ENCODE peak calls at places on chromosomes 3 and 15, in ten cellular contexts. C is kidney epithelial cell, J is heart right ventricle, I is mammary epithelial cell, K is bronchial epithelial cell, Q is lower lobe of right lung, R is body of pancreas, G is GM12865, S is pancreas, T is WERI-Rb-1. H is an unnamed sample.

GRCh38 chr3:189727898-189728297 is 96.7 kb downstream of the TP63 start:
- DNase-seq in C (no peak), J (no peak), S (no peak), K (peak; percentile 65), G (no peak), I (no peak), R (no peak), T (no peak), Q (no peak), H (no peak)

GRCh38 chr15:73990250-73991005 is 1.7 kb downstream of the STOML1 start:
- DNase-seq in S (no peak), K (no peak), I (no peak), T (no peak), R (no peak), G (no peak), J (no peak), C (no peak), Q (no peak), H (no peak)

GRCh38 chr3:54294214-54294613 is 171.9 kb downstream of the CACNA2D3 start:
- DNase-seq in K (no peak), T (no peak), Q (no peak), G (no peak), J (no peak), R (no peak), S (no peak), I (no peak), C (no peak), H (no peak)

GRCh38 chr3:108489776-108490175 is 20.6 kb downstream of the MYH15 start:
- DNase-seq in I (peak; percentile 34), C (no peak), R (peak; percentile 19), T (peak; percentile 35), G (peak; percentile 64), S (no peak), K (peak; percentile 56), Q (no peak), J (peak; percentile 15), H (no peak)

GRCh38 chr15:69824075-69824876 is 273.4 kb downstream of the TLE3 start:
- DNase-seq in G (no peak), J (no peak), R (no peak), S (no peak), K (no peak), C (no peak), Q (no peak), I (no peak), T (no peak), H (no peak)

GRCh38 chr3:53804697-53805462 is 41.3 kb downstream of the CHDH start:
- DNase-seq in K (peak; percentile 66), J (no peak), C (peak; percentile 55), G (peak; percentile 36), I (peak; percentile 72), Q (no peak), T (no peak), R (no peak), S (no peak), H (peak; percentile 59)

GRCh38 chr3:158808697-158809096 is 6.8 kb downstream of the MFSD1 start:
- DNase-seq in R (no peak), I (peak; percentile 89), T (no peak), C (peak; percentile 93), J (no peak), G (no peak), S (no peak), Q (no peak), K (peak; percentile 86), H (peak; percentile 36)

GRCh38 chr15:39102431-39102830 is 478.4 kb upstream of the THBS1 start:
- DNase-seq in I (no peak), Q (no peak), T (no peak), C (no peak), S (no peak), G (no peak), K (no peak), J (no peak), R (no peak), H (no peak)

GRCh38 chr3:53062905-53063304 is 17.0 kb upstream of the SFMBT1 start:
- DNase-seq in J (no peak), Q (no peak), K (no peak), S (no peak), I (no peak), G (no peak), R (no peak), C (no peak), T (no peak), H (no peak)

GRCh38 chr3:112010631-112011030 is 11.9 kb downstream of the TAGLN3 start:
- DNase-seq in Q (no peak), T (no peak), I (no peak), R (no peak), S (no peak), G (no peak), K (no peak), J (no peak), C (no peak), H (no peak)

GRCh38 chr3:71097557-71097956 is 486.0 kb downstream of the FOXP1 start:
- DNase-seq in C (no peak), J (no peak), G (no peak), I (no peak), T (no peak), Q (no peak), R (no peak), K (no peak), S (no peak), H (no peak)

GRCh38 chr3:15205934-15206661 is at the start of gene CAPN7:
- DNase-seq in J (peak; percentile 93), R (peak; percentile 99), K (peak; percentile 79), S (peak; percentile 95), T (peak; percentile 95), C (peak; percentile 66), I (peak; percentile 89), Q (peak; percentile 98), G (peak; percentile 97), H (peak; percentile 46)
- TF ChIP-seq CTCF in J (peak; percentile 64), R (peak; percentile 63), K (peak; percentile 49), S (peak; percentile 34), T (peak; percentile 56), C (peak; percentile 46), I (peak; percentile 43), Q (peak; percentile 53), G (peak; percentile 30), H (peak; percentile 46)

GRCh38 chr15:67080900-67081431 is 15.6 kb downstream of the SMAD3 start:
- DNase-seq in I (peak; percentile 80), J (peak; percentile 37), K (no peak), G (peak; percentile 97), C (peak; percentile 77), S (no peak), Q (peak; percentile 76), T (peak; percentile 33), R (no peak), H (no peak)

GRCh38 chr15:67077641-67078215 is 12.3 kb downstream of the SMAD3 start:
- DNase-seq in G (no peak), R (no peak), T (peak; percentile 41), J (no peak), Q (no peak), S (no peak), C (no peak), K (peak; percentile 49), I (no peak), H (no peak)

GRCh38 chr15:67079361-67079760 is 14.0 kb downstream of the SMAD3 start:
- DNase-seq in K (peak; percentile 48), Q (no peak), S (no peak), R (no peak), T (no peak), J (no peak), G (no peak), C (no peak), I (no peak), H (no peak)

GRCh38 chr15:67082007-67082536 is 16.7 kb downstream of the SMAD3 start:
- DNase-seq in G (peak; percentile 92), R (peak; percentile 85), I (no peak), J (no peak), C (no peak), K (no peak), Q (peak; percentile 60), T (no peak), S (peak; percentile 71), H (no peak)

GRCh38 chr15:67080118-67080899 is 14.9 kb downstream of the SMAD3 start:
- DNase-seq in K (no peak), Q (peak; percentile 68), J (peak; percentile 38), S (no peak), G (no peak), T (no peak), C (no peak), R (peak; percentile 66), I (peak; percentile 66), H (no peak)
- H3K4me3 ChIP-seq in K (no peak overlapping the region), Q (no peak overlapping the region), J (no peak overlapping the region), S (no peak overlapping the region), G (peak overlapping the region; percentile 4), T (no peak overlapping the region), C (no peak overlapping the region), R (no peak overlapping the region), I (no peak overlapping the region), H (no peak overlapping the region)

GRCh38 chr3:15205482-15205933 is 538 bp upstream of the CAPN7 start:
- DNase-seq in K (no peak), T (no peak), G (no peak), Q (no peak), R (no peak), J (no peak), C (no peak), I (no peak), S (no peak), H (no peak)
- TF ChIP-seq CTCF in K (no peak), T (no peak), G (no peak), Q (no peak), R (no peak), J (no peak), C (no peak), I (no peak), S (no peak), H (no peak)

GRCh38 chr3:98514948-98515347 is 7.8 kb downstream of the CLDND1 start:
- DNase-seq in J (no peak), S (no peak), C (no peak), G (no peak), T (no peak), I (no peak), K (no peak), Q (no peak), R (no peak), H (no peak)

GRCh38 chr3:98522538-98523281 is at the start of gene CLDND1:
- DNase-seq in I (peak; percentile 98), K (peak; percentile 93), Q (peak; percentile 99), R (peak; percentile 97), T (peak; percentile 96), C (peak; percentile 84), J (peak; percentile 98), S (peak; percentile 96), G (peak; percentile 98), H (peak; percentile 72)

GRCh38 chr3:98521897-98522537 is 685 bp downstream of the CLDND1 start:
- DNase-seq in K (peak; percentile 84), T (peak; percentile 19), R (peak; percentile 64), C (peak; percentile 44), G (peak; percentile 83), Q (peak; percentile 44), S (peak; percentile 34), I (peak; percentile 84), J (peak; percentile 26), H (peak; percentile 11)

GRCh38 chr3:98518816-98519215 is 3.9 kb downstream of the CLDND1 start:
- DNase-seq in R (no peak), Q (no peak), I (no peak), C (no peak), T (no peak), K (no peak), G (no peak), J (no peak), S (no peak), H (no peak)

DNA sequence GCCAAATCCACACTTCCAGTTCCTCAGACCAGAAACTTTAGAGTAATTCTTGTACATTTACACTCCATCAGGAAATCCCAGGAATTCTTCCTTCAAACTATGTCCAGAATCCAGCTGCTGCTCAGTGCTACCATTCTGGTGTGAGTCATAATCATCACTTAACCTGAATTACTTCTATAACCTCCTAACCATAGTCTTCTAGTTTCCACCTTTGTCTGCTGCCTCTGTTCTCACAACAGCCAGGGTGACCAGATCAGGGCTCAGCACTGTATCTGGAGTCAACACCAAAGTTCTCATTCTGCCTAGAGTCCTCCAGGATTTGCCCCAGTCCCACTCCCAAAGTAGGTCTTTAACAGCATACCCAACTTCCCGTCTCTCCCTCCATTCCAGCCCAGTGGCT is 3.4 kb downstream of the CLDND1 start:
- DNase-seq in Q (no peak), I (no peak), C (no peak), R (no peak), S (no peak), G (no peak), J (no peak), T (no peak), K (peak; percentile 14), H (no peak)
- H3K4me3 ChIP-seq in Q (no peak overlapping the region), I (no peak overlapping the region), C (no peak overlapping the region), R (no peak overlapping the region), S (no peak overlapping the region), G (peak overlapping the region; percentile 88), J (no peak overlapping the region), T (no peak overlapping the region), K (no peak overlapping the region), H (no peak overlapping the region)

H was measured in HFF-Myc.